ENCODE peak calls at places on chromosomes 3 and 15, in four cellular contexts. One of them, this sample, is unnamed.

GRCh38 chr15:48360841-48361240 is 29.6 kb downstream of the DUT start:
- DNase-seq in K562: no peak
- DNase-seq in HepG2: no peak
- DNase-seq in SK-N-SH: no peak
- DNase-seq in this sample: no peak

GRCh38 chr15:51494411-51495314 is 127.9 kb downstream of the DMXL2 start:
- DNase-seq in K562: no peak
- DNase-seq in HepG2: no peak
- DNase-seq in SK-N-SH: no peak
- DNase-seq in this sample: no peak

GRCh38 chr3:139534444-139534812 is 5.1 kb downstream of the RBP1 start:
- DNase-seq in K562: no peak
- DNase-seq in HepG2: no peak
- DNase-seq in SK-N-SH: no peak
- DNase-seq in this sample: no peak

GRCh38 chr15:83766326-83766725 is 112.4 kb downstream of the ADAMTSL3 start:
- DNase-seq in K562: no peak
- DNase-seq in HepG2: no peak
- DNase-seq in SK-N-SH: no peak
- DNase-seq in this sample: no peak

GRCh38 chr3:9193211-9193610 is 56.2 kb downstream of the SRGAP3 start:
- DNase-seq in K562: no peak
- DNase-seq in HepG2: no peak
- DNase-seq in SK-N-SH: no peak
- DNase-seq in this sample: no peak

GRCh38 chr15:84748274-84749110 is at the start of gene ZNF592:
- DNase-seq in K562: peak
- DNase-seq in HepG2: peak
- DNase-seq in SK-N-SH: peak
- DNase-seq in this sample: peak

GRCh38 chr15:53978248-53978906 is at the start of gene UNC13C:
- DNase-seq in K562: no peak
- DNase-seq in HepG2: peak
- DNase-seq in SK-N-SH: peak
- DNase-seq in this sample: no peak

GRCh38 chr3:47996440-47996839 is 19.8 kb downstream of the MAP4 start:
- DNase-seq in K562: no peak
- DNase-seq in HepG2: no peak
- DNase-seq in SK-N-SH: no peak
- DNase-seq in this sample: no peak

GRCh38 chr3:184583345-184584000 is 21.9 kb downstream of the EPHB3 start:
- DNase-seq in K562: peak
- DNase-seq in HepG2: no peak
- DNase-seq in SK-N-SH: peak
- DNase-seq in this sample: no peak

GRCh38 chr15:92623435-92623834 is 32.1 kb downstream of the FAM174B start:
- DNase-seq in K562: no peak
- DNase-seq in HepG2: no peak
- DNase-seq in SK-N-SH: no peak
- DNase-seq in this sample: no peak

GRCh38 chr15:57440799-57441198 is 64.5 kb downstream of the CGNL1 start:
- DNase-seq in K562: no peak
- DNase-seq in HepG2: no peak
- DNase-seq in SK-N-SH: no peak
- DNase-seq in this sample: no peak

GRCh38 chr3:143375698-143376097 is 256.1 kb downstream of the CHST2 start:
- DNase-seq in K562: no peak
- DNase-seq in HepG2: no peak
- DNase-seq in SK-N-SH: no peak
- DNase-seq in this sample: no peak

GRCh38 chr3:190345027-190345821 is 23.0 kb upstream of the CLDN1 start:
- DNase-seq in K562: no peak
- DNase-seq in HepG2: peak
- DNase-seq in SK-N-SH: no peak
- DNase-seq in this sample: no peak

GRCh38 chr3:134743006-134743405 is 52.1 kb upstream of the EPHB1 start:
- DNase-seq in K562: no peak
- DNase-seq in HepG2: no peak
- DNase-seq in SK-N-SH: no peak
- DNase-seq in this sample: no peak

GRCh38 chr3:175005881-175006280 is 146.7 kb downstream of the NAALADL2 start:
- DNase-seq in K562: no peak
- DNase-seq in HepG2: no peak
- DNase-seq in SK-N-SH: no peak
- DNase-seq in this sample: no peak

GRCh38 chr15:56017920-56018319 is 24.5 kb upstream of the NEDD4 start:
- DNase-seq in K562: no peak
- DNase-seq in HepG2: peak
- DNase-seq in SK-N-SH: no peak
- DNase-seq in this sample: no peak

GRCh38 chr3:143283432-143284128 is 164.0 kb downstream of the CHST2 start:
- DNase-seq in K562: peak
- DNase-seq in HepG2: no peak
- DNase-seq in SK-N-SH: no peak
- DNase-seq in this sample: no peak

GRCh38 chr3:33886015-33886414 is 87.6 kb downstream of the PDCD6IP start:
- DNase-seq in K562: no peak
- DNase-seq in HepG2: no peak
- DNase-seq in SK-N-SH: no peak
- DNase-seq in this sample: no peak

GRCh38 chr15:43977072-43977884 is 150.5 kb downstream of the WDR76 start:
- DNase-seq in K562: no peak
- DNase-seq in HepG2: peak
- DNase-seq in SK-N-SH: no peak
- DNase-seq in this sample: no peak

GRCh38 chr3:71389911-71390573 is 193.5 kb downstream of the FOXP1 start:
- DNase-seq in K562: no peak
- DNase-seq in HepG2: peak
- DNase-seq in SK-N-SH: no peak
- DNase-seq in this sample: no peak

GRCh38 chr3:20060924-20061323 is 20.7 kb downstream of the KAT2B start:
- DNase-seq in K562: no peak
- DNase-seq in HepG2: no peak
- DNase-seq in SK-N-SH: no peak
- DNase-seq in this sample: no peak

GRCh38 chr15:56053046-56053400 is 59.6 kb upstream of the NEDD4 start:
- DNase-seq in K562: no peak
- DNase-seq in HepG2: no peak
- DNase-seq in SK-N-SH: no peak
- DNase-seq in this sample: no peak

GRCh38 chr3:60906283-60906682 is 345.0 kb downstream of the FHIT start:
- DNase-seq in K562: no peak
- DNase-seq in HepG2: no peak
- DNase-seq in SK-N-SH: no peak
- DNase-seq in this sample: no peak

GRCh38 chr15:77461486-77461885 is 40.8 kb downstream of the HMG20A start:
- DNase-seq in K562: no peak
- DNase-seq in HepG2: no peak
- DNase-seq in SK-N-SH: no peak
- DNase-seq in this sample: no peak

GRCh38 chr15:69854521-69855171 is 243.1 kb downstream of the TLE3 start:
- DNase-seq in K562: no peak
- DNase-seq in HepG2: no peak
- DNase-seq in SK-N-SH: peak
- DNase-seq in this sample: no peak

GRCh38 chr3:60660026-60660425 is 591.2 kb downstream of the FHIT start:
- DNase-seq in K562: no peak
- DNase-seq in HepG2: no peak
- DNase-seq in SK-N-SH: no peak
- DNase-seq in this sample: no peak

GRCh38 chr3:177481329-177481728 is 284.0 kb upstream of the TBL1XR1 start:
- DNase-seq in K562: no peak
- DNase-seq in HepG2: no peak
- DNase-seq in SK-N-SH: no peak
- DNase-seq in this sample: no peak

GRCh38 chr15:98706986-98707385 is 58.6 kb downstream of the IGF1R start:
- DNase-seq in K562: no peak
- DNase-seq in HepG2: no peak
- DNase-seq in SK-N-SH: no peak
- DNase-seq in this sample: no peak

GRCh38 chr3:8854656-8855055 is 85.2 kb upstream of the OXTR start:
- DNase-seq in K562: no peak
- DNase-seq in HepG2: no peak
- DNase-seq in SK-N-SH: no peak
- DNase-seq in this sample: no peak

GRCh38 chr3:111619833-111620232 is 24.7 kb upstream of the ZBED2 start:
- DNase-seq in K562: no peak
- DNase-seq in HepG2: no peak
- DNase-seq in SK-N-SH: no peak
- DNase-seq in this sample: no peak

GRCh38 chr15:33031324-33031736 is 163.2 kb downstream of the FMN1 start:
- DNase-seq in K562: no peak
- DNase-seq in HepG2: no peak
- DNase-seq in SK-N-SH: no peak
- DNase-seq in this sample: no peak

GRCh38 chr15:91853501-91853967 is at the start of gene SLCO3A1:
- DNase-seq in K562: peak
- DNase-seq in HepG2: no peak
- DNase-seq in SK-N-SH: peak
- DNase-seq in this sample: peak

GRCh38 chr3:40310690-40311089 is 1.2 kb downstream of the EIF1B start:
- DNase-seq in K562: no peak
- DNase-seq in HepG2: no peak
- DNase-seq in SK-N-SH: no peak
- DNase-seq in this sample: no peak

GRCh38 chr15:52078876-52079700 is 33.5 kb downstream of the BCL2L10 start:
- DNase-seq in K562: peak
- DNase-seq in HepG2: peak
- DNase-seq in SK-N-SH: peak
- DNase-seq in this sample: peak

GRCh38 chr15:74203914-74204431 is 1.4 kb upstream of the STRA6 start:
- DNase-seq in K562: no peak
- DNase-seq in HepG2: no peak
- DNase-seq in SK-N-SH: peak
- DNase-seq in this sample: no peak

GRCh38 chr3:8246070-8246469 is 255.6 kb upstream of the LMCD1 start:
- DNase-seq in K562: no peak
- DNase-seq in HepG2: no peak
- DNase-seq in SK-N-SH: no peak
- DNase-seq in this sample: no peak

GRCh38 chr3:20450611-20451010 is 264.6 kb upstream of the SGO1 start:
- DNase-seq in K562: no peak
- DNase-seq in HepG2: no peak
- DNase-seq in SK-N-SH: no peak
- DNase-seq in this sample: no peak

GRCh38 chr15:34799149-34799824 is 3.9 kb upstream of the ACTC1 start:
- DNase-seq in K562: peak
- DNase-seq in HepG2: no peak
- DNase-seq in SK-N-SH: peak
- DNase-seq in this sample: no peak

DNA sequence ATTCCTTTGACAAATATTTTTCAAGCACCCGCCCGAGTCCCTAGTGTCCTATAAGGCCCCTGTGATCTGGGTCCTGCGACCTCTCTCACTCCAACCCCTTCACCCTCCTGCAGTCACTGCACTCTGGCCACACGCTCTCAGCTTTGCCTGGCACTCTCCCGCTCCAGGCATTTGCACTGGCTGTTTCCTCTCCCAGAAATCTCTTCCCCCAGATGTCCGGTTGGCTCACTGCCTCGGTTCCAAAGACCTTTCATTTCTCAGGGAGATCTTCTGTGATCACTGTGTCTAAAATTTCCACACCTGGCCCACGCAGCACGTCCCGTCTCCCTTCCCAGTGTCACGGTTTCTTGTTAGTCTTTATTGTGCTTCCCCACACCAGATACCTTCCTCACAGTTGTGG is 97.4 kb downstream of the WNT7A start:
- DNase-seq in K562: no peak
- DNase-seq in HepG2: no peak
- DNase-seq in SK-N-SH: peak
- DNase-seq in this sample: no peak
- TF ChIP-seq TAF1 in K562: no peak
- TF ChIP-seq TAF1 in HepG2: no peak
- TF ChIP-seq TAF1 in SK-N-SH: no peak
- TF ChIP-seq TAF1 in this sample: no peak

GRCh38 chr3:127738192-127738840 is 65.6 kb downstream of the ABTB1 start:
- DNase-seq in K562: no peak
- DNase-seq in HepG2: no peak
- DNase-seq in SK-N-SH: no peak
- DNase-seq in this sample: no peak
- TF ChIP-seq POLR2AphosphoS5 in K562: no peak
- TF ChIP-seq POLR2AphosphoS5 in HepG2: no peak
- TF ChIP-seq POLR2AphosphoS5 in SK-N-SH: no peak
- TF ChIP-seq POLR2AphosphoS5 in this sample: no peak

GRCh38 chr15:45784656-45785055 is 149.8 kb downstream of the SQOR start:
- DNase-seq in K562: no peak
- DNase-seq in HepG2: no peak
- DNase-seq in SK-N-SH: no peak
- DNase-seq in this sample: no peak

GRCh38 chr15:45777781-45778180 is 143.0 kb downstream of the SQOR start:
- DNase-seq in K562: no peak
- DNase-seq in HepG2: no peak
- DNase-seq in SK-N-SH: no peak
- DNase-seq in this sample: no peak

GRCh38 chr15:45785897-45786296 is 151.1 kb downstream of the SQOR start:
- DNase-seq in K562: no peak
- DNase-seq in HepG2: no peak
- DNase-seq in SK-N-SH: no peak
- DNase-seq in this sample: no peak

GRCh38 chr15:45776772-45777171 is 141.9 kb downstream of the SQOR start:
- DNase-seq in K562: no peak
- DNase-seq in HepG2: peak
- DNase-seq in SK-N-SH: no peak
- DNase-seq in this sample: no peak

DNA sequence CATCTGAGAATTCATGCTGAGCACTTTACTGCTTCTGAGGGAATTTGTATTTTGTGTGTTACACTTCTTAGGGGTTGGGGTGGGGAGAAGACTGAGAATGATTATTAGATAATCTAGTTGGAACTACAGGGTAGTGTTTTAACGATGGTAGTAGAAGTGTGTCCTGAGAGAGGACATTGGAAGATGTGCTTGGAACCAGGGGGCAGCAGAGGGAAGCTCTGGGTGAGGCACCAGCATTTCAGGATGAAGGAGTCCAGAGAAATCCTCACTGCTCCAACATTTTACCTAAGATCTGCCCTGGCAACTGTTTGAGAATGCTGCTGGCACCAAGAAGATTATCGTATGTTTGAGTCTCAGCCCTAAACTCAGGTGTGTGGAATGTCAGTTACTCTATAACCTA is 145.5 kb downstream of the SQOR start:
- DNase-seq in K562: no peak
- DNase-seq in HepG2: no peak
- DNase-seq in SK-N-SH: no peak
- DNase-seq in this sample: no peak
- TF ChIP-seq TAF1 in K562: no peak
- TF ChIP-seq TAF1 in HepG2: no peak
- TF ChIP-seq TAF1 in SK-N-SH: no peak
- TF ChIP-seq TAF1 in this sample: no peak

DNA sequence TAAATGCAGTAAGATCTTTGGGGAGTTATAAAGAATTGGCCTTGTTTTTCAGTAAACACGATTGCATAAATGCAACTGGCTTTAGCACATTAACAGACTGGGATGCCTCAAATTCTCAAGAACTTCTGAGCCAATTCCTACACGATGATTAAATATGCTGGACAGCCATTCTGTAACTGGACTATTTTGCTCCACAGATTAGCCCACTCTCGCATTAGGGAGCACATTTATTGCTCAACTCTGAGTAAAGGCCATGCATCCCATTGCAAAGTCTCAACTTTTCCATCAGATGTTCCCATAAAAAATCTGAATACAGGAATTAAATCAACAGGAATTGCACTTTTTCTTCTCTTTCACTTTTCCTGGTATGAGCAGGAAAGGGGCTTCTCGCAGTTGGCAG is 66.7 kb upstream of the PRICKLE2 start:
- DNase-seq in K562: no peak
- DNase-seq in HepG2: no peak
- DNase-seq in SK-N-SH: no peak
- DNase-seq in this sample: no peak
- TF ChIP-seq POLR2AphosphoS5 in K562: no peak
- TF ChIP-seq POLR2AphosphoS5 in HepG2: no peak
- TF ChIP-seq POLR2AphosphoS5 in SK-N-SH: no peak
- TF ChIP-seq POLR2AphosphoS5 in this sample: no peak